ENCODE peak calls at places on chromosomes 4 and X, in six cellular contexts. S, C, D, J, Q and X are unnamed samples.

GRCh38 chr4:159010563-159011260 is 92.2 kb upstream of the RAPGEF2 start:
- DNase-seq in S (no peak), C (no peak), D (no peak), J (peak; percentile 81), Q (peak; percentile 70), X (peak; percentile 67)

GRCh38 chr4:4368821-4369580 is 17.9 kb upstream of the NSG1 start:
- DNase-seq in S (no peak), C (no peak), D (no peak), J (no peak), Q (no peak), X (no peak)

GRCh38 chrX:28586291-28586690 is 955 bp upstream of the IL1RAPL1 start:
- DNase-seq in S (no peak), C (no peak), D (peak; percentile 38), J (no peak), Q (peak; percentile 14), X (no peak)

GRCh38 chr4:140807491-140808257 is 51.5 kb upstream of the TBC1D9 start:
- DNase-seq in S (peak; percentile 43), C (no peak), D (no peak), J (peak; percentile 3), Q (peak; percentile 18), X (peak; percentile 5)

GRCh38 chr4:53696956-53697685 is 105.8 kb upstream of the LNX1 start:
- DNase-seq in S (no peak), C (no peak), D (no peak), J (no peak), Q (no peak), X (no peak)

GRCh38 chr4:99540287-99540939 is 23.4 kb downstream of the TRMT10A start:
- DNase-seq in S (no peak), C (no peak), D (no peak), J (no peak), Q (no peak), X (no peak)

GRCh38 chr4:159042097-159042605 is 60.7 kb upstream of the RAPGEF2 start:
- DNase-seq in S (no peak), C (no peak), D (no peak), J (no peak), Q (no peak), X (no peak)

GRCh38 chrX:100411802-100412333 is 1.8 kb upstream of the PCDH19 start:
- DNase-seq in S (no peak), C (no peak), D (no peak), J (no peak), Q (no peak), X (no peak)

GRCh38 chrX:48854898-48855297 is 19.5 kb upstream of the PCSK1N start:
- DNase-seq in S (no peak), C (peak; percentile 3), D (no peak), J (no peak), Q (peak; percentile 31), X (no peak)
- TF ChIP-seq CTCF in S (no peak), C (peak; percentile 34), D (no peak), J (peak; percentile 22), Q (peak; percentile 46), X (peak; percentile 30)

GRCh38 chr4:107094332-107094731 is 58.2 kb upstream of the DKK2 start:
- DNase-seq in S (peak; percentile 20), C (peak; percentile 32), D (no peak), J (peak; percentile 26), Q (peak; percentile 65), X (peak; percentile 5)
- TF ChIP-seq CTCF in S (peak; percentile 39), C (peak; percentile 49), D (no peak), J (peak; percentile 56), Q (peak; percentile 57), X (peak; percentile 57)

DNA sequence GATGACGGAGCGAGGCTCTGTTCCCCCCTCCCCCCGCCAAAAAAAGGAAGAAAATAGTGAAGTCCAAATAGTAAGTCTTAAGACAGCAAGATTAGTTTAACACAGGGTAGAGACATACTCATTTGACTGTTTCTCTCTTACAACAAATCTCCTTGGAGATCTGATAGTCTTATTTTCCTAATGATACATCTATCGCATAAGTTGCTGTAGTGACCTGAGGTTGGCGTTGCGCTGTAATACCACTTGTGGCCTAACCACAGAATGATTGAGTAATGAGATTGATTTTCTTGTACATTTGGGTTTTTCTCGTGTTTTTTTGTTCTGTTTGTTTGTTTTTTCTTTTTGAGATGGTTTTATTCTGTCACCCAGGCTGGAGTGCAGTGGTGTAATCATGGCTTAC is 27.2 kb downstream of the OCIAD1 start:
- DNase-seq in S (no peak), C (no peak), D (no peak), J (no peak), Q (no peak), X (no peak)
- TF ChIP-seq CTCF in S (no peak), C (peak; percentile 12), D (no peak), J (no peak), Q (no peak), X (no peak)

DNA sequence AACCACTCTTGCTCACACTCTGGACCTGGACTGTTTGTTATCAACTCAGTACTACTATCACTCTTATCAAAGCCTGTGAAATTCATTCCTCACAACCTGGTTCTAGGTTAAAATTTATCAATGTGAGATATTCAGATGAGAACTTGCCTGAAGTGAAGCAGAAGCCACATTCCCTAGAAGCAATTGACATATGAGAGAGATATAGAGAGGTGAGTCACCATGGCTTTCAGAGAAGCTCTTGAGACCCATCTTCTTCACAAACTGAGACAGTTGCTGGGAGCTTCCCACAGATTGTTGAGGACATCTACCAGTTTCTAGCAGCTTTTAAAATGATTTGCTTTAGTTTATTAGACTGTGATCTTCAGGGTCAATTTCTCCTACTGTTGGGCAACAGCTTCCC is 316.9 kb upstream of the TET2 start:
- DNase-seq in S (no peak), C (no peak), D (no peak), J (no peak), Q (no peak), X (no peak)
- TF ChIP-seq CTCF in S (no peak), C (no peak), D (no peak), J (no peak), Q (no peak), X (no peak)

DNA sequence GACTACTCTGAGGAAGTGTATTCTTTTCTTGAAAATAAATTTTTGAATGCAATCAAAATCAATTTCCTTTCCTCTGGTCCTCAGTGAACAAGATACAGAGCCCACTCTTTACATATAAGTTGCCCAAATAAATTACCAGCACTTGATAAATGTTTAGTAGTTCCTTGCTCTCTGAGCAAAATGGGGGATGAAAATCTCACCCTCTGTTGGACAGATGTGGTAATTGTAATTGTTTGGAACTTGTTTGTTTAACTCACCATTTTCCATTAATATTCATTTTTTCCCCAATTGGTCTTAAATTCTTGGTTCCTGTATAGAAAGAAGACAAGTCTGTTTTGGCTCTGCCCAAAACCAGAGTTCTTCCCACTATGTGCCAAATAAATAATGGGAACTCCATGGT is 146.3 kb downstream of the LDB2 start:
- DNase-seq in S (peak; percentile 4), C (no peak), D (no peak), J (peak; percentile 14), Q (peak; percentile 58), X (no peak)
- TF ChIP-seq CTCF in S (peak; percentile 20), C (peak; percentile 40), D (peak; percentile 50), J (peak; percentile 22), Q (peak; percentile 43), X (peak; percentile 16)